ENCODE peak calls at places on chromosomes 6 and 20, in five cellular contexts. H, C, S, U and D are unnamed samples.

GRCh38 chr6:117195728-117196127 is 69.6 kb upstream of the VGLL2 start:
- DNase-seq in C (no peak), U (no peak), H (no peak), S (no peak), D (no peak)

GRCh38 chr20:62477669-62478450 is 2.1 kb upstream of the GATA5 start:
- DNase-seq in U (no peak), C (no peak), S (no peak), H (no peak), D (no peak)

GRCh38 chr6:15522427-15522826 is 140.4 kb downstream of the DTNBP1 start:
- DNase-seq in U (no peak), S (no peak), H (no peak), C (no peak), D (peak)

GRCh38 chr20:2890743-2891142 is 17.5 kb downstream of the PTPRA start:
- DNase-seq in H (no peak), U (no peak), C (no peak), S (no peak), D (no peak)

GRCh38 chr6:147000545-147001488 is 203.4 kb upstream of the STXBP5 start:
- DNase-seq in C (no peak), H (peak), U (no peak), S (no peak), D (no peak)

GRCh38 chr6:110656492-110656891 is 158.8 kb downstream of the CDK19 start:
- DNase-seq in H (no peak), S (no peak), C (peak), U (no peak), D (no peak)

GRCh38 chr6:149846321-149846720 is 17.8 kb downstream of the LRP11 start:
- DNase-seq in C (no peak), S (no peak), U (peak), H (peak), D (no peak)

GRCh38 chr6:92110390-92110789 is 1309.0 kb downstream of the EPHA7 start:
- DNase-seq in S (no peak), H (no peak), U (no peak), C (no peak), D (no peak)

GRCh38 chr6:118736351-118736750 is 85.0 kb upstream of the CEP85L start:
- DNase-seq in S (no peak), H (no peak), U (no peak), C (no peak), D (no peak)

GRCh38 chr6:157284738-157285421 is 38.4 kb downstream of the TMEM242 start:
- DNase-seq in H (no peak), C (no peak), U (no peak), S (no peak), D (no peak)

GRCh38 chr6:89939144-89939543 is 44.9 kb downstream of the GJA10 start:
- DNase-seq in C (no peak), S (no peak), U (no peak), H (no peak), D (no peak)

GRCh38 chr6:148791372-148791771 is 44.5 kb downstream of the UST start:
- DNase-seq in C (no peak), U (no peak), H (no peak), S (no peak), D (no peak)

GRCh38 chr6:148700047-148700712 is 46.6 kb upstream of the UST start:
- DNase-seq in S (no peak), C (no peak), H (no peak), U (no peak), D (no peak)

GRCh38 chr6:104409913-104410312 is 449.8 kb downstream of the HACE1 start:
- DNase-seq in S (no peak), C (no peak), H (no peak), U (no peak), D (no peak)

GRCh38 chr6:111552241-111552744 is 53.4 kb downstream of the TRAF3IP2 start:
- DNase-seq in H (peak), C (peak), U (peak), S (no peak), D (no peak)

GRCh38 chr6:53465732-53466131 is 79.2 kb downstream of the GCLC start:
- DNase-seq in H (no peak), S (no peak), C (no peak), U (no peak), D (no peak)

GRCh38 chr6:135324531-135324930 is 143.4 kb downstream of the MYB start:
- DNase-seq in U (no peak), S (no peak), C (no peak), H (no peak), D (no peak)

GRCh38 chr20:49186535-49187329 is 1.4 kb downstream of the STAU1 start:
- DNase-seq in C (peak), U (peak), H (peak), S (peak), D (peak)

GRCh38 chr6:116210750-116211425 is 43.0 kb downstream of the TSPYL4 start:
- DNase-seq in H (peak), S (no peak), C (no peak), U (no peak), D (no peak)

GRCh38 chr6:159645659-159646058 is 47.4 kb downstream of the SOD2 start:
- DNase-seq in C (no peak), S (no peak), U (no peak), H (no peak), D (no peak)

GRCh38 chr20:56985286-56985685 is 281.2 kb downstream of the BMP7 start:
- DNase-seq in C (no peak), S (no peak), H (no peak), U (no peak), D (no peak)

GRCh38 chr6:17493286-17493685 is 99.9 kb downstream of the CAP2 start:
- DNase-seq in H (peak), U (no peak), S (no peak), C (no peak), D (no peak)

GRCh38 chr20:49999329-49999728 is 16.5 kb downstream of the SNAI1 start:
- DNase-seq in C (no peak), S (no peak), H (no peak), U (no peak), D (no peak)

GRCh38 chr6:42935322-42935721 is 6.0 kb downstream of the CNPY3 start:
- DNase-seq in H (no peak), C (no peak), S (no peak), U (no peak), D (no peak)

GRCh38 chr6:24929255-24929654 is 6.5 kb downstream of the RIPOR2 start:
- DNase-seq in U (no peak), S (no peak), H (no peak), C (no peak), D (peak)